ENCODE peak calls at places on chromosomes 6 and 20, in eight cellular contexts. N is SK-N-SH, H is HepG2, M is A549, U is IMR-90, X is H1, Y is HCT116, Q is GM12878. F is an unnamed sample.

GRCh38 chr6:47161176-47161687 is 119.1 kb upstream of the ADGRF1 start:
- DNase-seq in Y (peak; percentile 29), N (no peak), H (no peak), X (no peak), U (peak; percentile 36), M (peak; percentile 21), Q (no peak), F (no peak)

GRCh38 chr6:87391334-87391733 is 16.4 kb upstream of the CFAP206 start:
- DNase-seq in Q (no peak), X (no peak), H (peak; percentile 52), N (peak; percentile 56), M (peak; percentile 15), Y (peak; percentile 19), U (peak; percentile 29), F (peak; percentile 63)

GRCh38 chr20:50562262-50562701 is 52.1 kb downstream of the PTPN1 start:
- DNase-seq in Q (no peak), M (no peak), U (no peak), X (no peak), H (no peak), Y (no peak), N (no peak), F (no peak)

GRCh38 chr6:13248053-13248452 is 80.3 kb downstream of the TBC1D7 start:
- DNase-seq in X (no peak), H (peak; percentile 49), Y (no peak), U (peak; percentile 61), Q (no peak), M (no peak), N (no peak), F (no peak)

GRCh38 chr6:80962382-80962781 is 790.1 kb downstream of the TENT5A start:
- DNase-seq in X (no peak), M (no peak), Y (no peak), Q (no peak), H (no peak), N (no peak), U (no peak), F (no peak)

GRCh38 chr6:47165918-47166317 is 123.8 kb upstream of the ADGRF1 start:
- DNase-seq in H (no peak), Y (no peak), N (no peak), U (peak; percentile 59), Q (peak; percentile 26), M (no peak), X (no peak), F (no peak)

GRCh38 chr20:62487125-62487524 is 11.3 kb upstream of the GATA5 start:
- DNase-seq in M (no peak), Q (no peak), Y (no peak), U (no peak), N (no peak), X (no peak), H (no peak), F (no peak)

GRCh38 chr20:45032276-45032675 is 66.0 kb downstream of the STK4 start:
- DNase-seq in X (no peak), Q (no peak), H (no peak), Y (no peak), U (no peak), N (no peak), M (no peak), F (no peak)

GRCh38 chr6:28922841-28923317 is 906 bp downstream of the TRIM27 start:
- DNase-seq in H (no peak), Y (no peak), X (peak; percentile 56), U (peak; percentile 31), M (no peak), N (peak; percentile 68), Q (no peak), F (peak; percentile 56)

GRCh38 chr6:34922177-34922663 is 33.2 kb downstream of the ANKS1A start:
- DNase-seq in N (no peak), M (no peak), Q (no peak), H (peak; percentile 20), Y (no peak), X (no peak), U (peak; percentile 81), F (no peak)

GRCh38 chr6:55758156-55758942 is 117.0 kb downstream of the BMP5 start:
- DNase-seq in M (peak; percentile 8), U (peak; percentile 91), H (peak; percentile 5), Y (no peak), N (no peak), X (no peak), Q (no peak), F (no peak)

GRCh38 chr20:46188866-46189265 is 70.8 kb downstream of the CD40 start:
- DNase-seq in Y (no peak), M (no peak), H (no peak), U (no peak), X (no peak), N (no peak), Q (no peak), F (no peak)

GRCh38 chr6:717135-717534 is 24.2 kb upstream of the EXOC2 start:
- DNase-seq in H (no peak), Y (no peak), M (no peak), Q (no peak), N (no peak), U (no peak), X (no peak), F (no peak)

GRCh38 chr6:714100-714499 is 21.2 kb upstream of the EXOC2 start:
- DNase-seq in H (no peak), X (no peak), U (no peak), M (no peak), N (no peak), Y (no peak), Q (no peak), F (no peak)

GRCh38 chr6:722077-722524 is 29.2 kb upstream of the EXOC2 start:
- DNase-seq in H (peak; percentile 57), N (peak; percentile 71), Y (peak; percentile 61), M (peak; percentile 78), Q (no peak), U (peak; percentile 90), X (peak; percentile 75), F (peak; percentile 88)

GRCh38 chr6:715709-716450 is 22.9 kb upstream of the EXOC2 start:
- DNase-seq in N (peak; percentile 45), H (no peak), M (no peak), U (peak; percentile 46), X (no peak), Y (no peak), Q (no peak), F (no peak)

GRCh38 chr6:718345-718744 is 25.4 kb upstream of the EXOC2 start:
- DNase-seq in M (no peak), Q (no peak), X (no peak), N (no peak), U (no peak), H (no peak), Y (no peak), F (no peak)
- TF ChIP-seq RAD21 in M (no peak), Q (no peak), X (no peak), N (no peak), U (no peak), H (no peak), Y (no peak), F (no peak)

GRCh38 chr6:106547053-106547414 is 82.3 kb downstream of the RTN4IP1 start:
- DNase-seq in N (no peak), X (no peak), Y (peak; percentile 49), M (no peak), U (no peak), Q (no peak), H (peak; percentile 15), F (no peak)

GRCh38 chr6:106547556-106547955 is 81.7 kb downstream of the RTN4IP1 start:
- DNase-seq in M (no peak), N (no peak), Q (no peak), X (no peak), Y (no peak), H (no peak), U (no peak), F (no peak)

GRCh38 chr6:106549521-106549920 is 79.8 kb downstream of the RTN4IP1 start:
- DNase-seq in N (no peak), Y (no peak), Q (no peak), H (no peak), U (no peak), M (no peak), X (no peak), F (no peak)

GRCh38 chr6:106546322-106547052 is 82.8 kb downstream of the RTN4IP1 start:
- DNase-seq in Y (peak; percentile 76), H (peak; percentile 36), M (peak; percentile 36), X (no peak), N (no peak), Q (no peak), U (peak; percentile 84), F (no peak)

DNA sequence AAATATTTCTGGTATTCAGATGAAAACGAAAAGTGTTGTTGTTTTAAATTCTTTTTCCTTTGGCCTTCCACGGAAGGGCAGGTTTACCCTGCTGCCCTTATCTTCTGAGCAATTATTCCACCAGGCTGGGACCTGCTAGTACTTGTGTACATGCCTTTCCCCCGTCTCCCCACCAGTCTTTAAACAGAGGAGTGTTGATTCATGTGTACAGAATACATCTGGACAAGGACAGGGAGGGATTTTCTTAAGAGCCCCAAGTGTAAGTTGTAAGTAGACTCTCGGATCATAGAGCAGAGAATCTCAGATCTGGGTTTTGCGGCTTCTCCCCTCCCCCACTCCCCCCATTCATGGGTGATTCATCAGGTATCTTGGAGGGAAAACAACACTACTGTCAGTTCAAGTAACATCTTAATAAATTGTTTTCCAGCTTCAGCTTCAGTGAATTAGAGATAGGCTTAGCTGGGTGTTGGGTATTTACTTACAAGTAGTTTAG is 81.3 kb downstream of the RTN4IP1 start:
- DNase-seq in U (peak; percentile 85), X (no peak), H (peak; percentile 76), M (no peak), Y (no peak), N (no peak), Q (no peak), F (peak; percentile 15)
- H3K27ac ChIP-seq in U (peak overlapping the region; percentile 62), X (no peak overlapping the region), H (peak overlapping the region; percentile 53), M (peak overlapping the region; percentile 71), Y (peak overlapping the region; percentile 88), N (peak overlapping the region; percentile 81), Q (no peak overlapping the region), F (no peak overlapping the region)

GRCh38 chr6:33914519-33915120 is 110.8 kb upstream of the MLN start:
- DNase-seq in Q (no peak), H (no peak), N (no peak), M (no peak), X (no peak), Y (no peak), U (no peak), F (no peak)
- TF ChIP-seq RAD21 in Q (no peak), H (no peak), N (no peak), M (no peak), X (no peak), Y (no peak), U (no peak), F (no peak)

GRCh38 chr20:58908941-58909340 is 56.4 kb downstream of the GNAS start:
- DNase-seq in X (no peak), U (no peak), M (no peak), N (no peak), Q (no peak), H (no peak), Y (no peak), F (no peak)
- H3K27ac ChIP-seq in X (no peak overlapping the region), U (no peak overlapping the region), M (no peak overlapping the region), N (no peak overlapping the region), Q (peak overlapping the region; percentile 96), H (no peak overlapping the region), Y (no peak overlapping the region), F (no peak overlapping the region)

GRCh38 chr6:169452117-169452868 is 198.6 kb upstream of the THBS2 start:
- DNase-seq in Q (no peak), X (no peak), M (no peak), N (peak; percentile 57), Y (peak; percentile 45), H (no peak), U (peak; percentile 97), F (peak; percentile 90)
- TF ChIP-seq RAD21 in Q (no peak), X (no peak), M (no peak), N (no peak), Y (no peak), H (no peak), U (no peak), F (no peak)

F was measured in K562.